ENCODE peak calls at places on chromosomes 6 and 20, in five cellular contexts. N, J, U, T and Q are unnamed samples. For H3K4me1 and H3K9me3, the result is how much of the 10 kb centered on the place peaks cover.

GRCh38 chr6:153150767-153151440 is 19.8 kb upstream of the RGS17 start:
- DNase-seq in J (no peak), T (no peak), N (no peak), U (no peak), Q (no peak)

GRCh38 chr6:25637946-25638345 is 14.1 kb upstream of the SCGN start:
- DNase-seq in T (peak), U (no peak), J (peak), N (no peak), Q (peak)

GRCh38 chr20:47358052-47358671 is 1.7 kb upstream of the ZMYND8 start:
- DNase-seq in U (no peak), J (no peak), N (no peak), T (no peak), Q (no peak)

GRCh38 chr6:70790483-70790882 is 122.8 kb downstream of the SMAP1 start:
- DNase-seq in N (no peak), U (no peak), J (no peak), T (no peak), Q (no peak)

GRCh38 chr20:25233016-25233772 is 14.7 kb upstream of the PYGB start:
- DNase-seq in N (no peak), J (no peak), T (no peak), U (no peak), Q (no peak)

GRCh38 chr6:116616757-116617093 is 446 bp downstream of the RSPH4A start:
- DNase-seq in N (no peak), U (no peak), T (no peak), J (peak), Q (peak)

GRCh38 chr6:69827491-69827890 is 30.7 kb upstream of the LMBRD1 start:
- DNase-seq in J (no peak), U (no peak), N (peak), T (no peak), Q (peak)

GRCh38 chr20:1273366-1273765 is 7.3 kb downstream of the SNPH start:
- DNase-seq in N (no peak), U (no peak), T (no peak), J (no peak), Q (no peak)

GRCh38 chr6:91029211-91029610 is 442.3 kb upstream of the MAP3K7 start:
- DNase-seq in U (no peak), J (no peak), N (no peak), T (no peak), Q (no peak)

GRCh38 chr20:46151936-46152335 is 33.8 kb downstream of the CD40 start:
- DNase-seq in N (no peak), J (peak), T (no peak), U (no peak), Q (peak)

GRCh38 chr20:42432931-42433330 is 756.8 kb downstream of the PTPRT start:
- DNase-seq in J (no peak), U (no peak), T (no peak), N (no peak), Q (no peak)

GRCh38 chr6:35590622-35591066 is 77.9 kb upstream of the TULP1 start:
- DNase-seq in T (no peak), U (no peak), J (no peak), N (no peak), Q (no peak)

GRCh38 chr6:71124340-71124739 is 164.3 kb upstream of the OGFRL1 start:
- DNase-seq in T (no peak), U (no peak), J (no peak), N (no peak), Q (no peak)

GRCh38 chr6:31834704-31835375 is 7.3 kb downstream of the HSPA1B start:
- DNase-seq in U (peak), N (no peak), T (no peak), J (no peak), Q (peak)

GRCh38 chr6:44286747-44287146 is 16.5 kb downstream of the TMEM151B start:
- DNase-seq in J (no peak), N (no peak), U (no peak), T (no peak), Q (no peak)

GRCh38 chr6:135869857-135870256 is 18.4 kb downstream of the PDE7B start:
- DNase-seq in J (no peak), T (no peak), U (no peak), N (no peak), Q (no peak)

GRCh38 chr20:47809561-47809960 is 24.3 kb upstream of the SULF2 start:
- DNase-seq in N (no peak), T (no peak), U (no peak), J (peak), Q (peak)

GRCh38 chr6:7787137-7787575 is 61.3 kb downstream of the BMP6 start:
- DNase-seq in U (no peak), T (no peak), J (no peak), N (peak), Q (peak)

GRCh38 chr6:165611294-165611693 is 51.7 kb downstream of the PDE10A start:
- DNase-seq in J (no peak), N (no peak), T (no peak), U (no peak), Q (no peak)

GRCh38 chr20:33163856-33164762 is 3.9 kb upstream of the BPIFA2 start:
- DNase-seq in T (no peak), J (peak), N (no peak), U (no peak), Q (no peak)

GRCh38 chr20:45181639-45182038 is 6.9 kb downstream of the PI3 start:
- DNase-seq in U (no peak), J (no peak), N (no peak), T (no peak), Q (no peak)

DNA sequence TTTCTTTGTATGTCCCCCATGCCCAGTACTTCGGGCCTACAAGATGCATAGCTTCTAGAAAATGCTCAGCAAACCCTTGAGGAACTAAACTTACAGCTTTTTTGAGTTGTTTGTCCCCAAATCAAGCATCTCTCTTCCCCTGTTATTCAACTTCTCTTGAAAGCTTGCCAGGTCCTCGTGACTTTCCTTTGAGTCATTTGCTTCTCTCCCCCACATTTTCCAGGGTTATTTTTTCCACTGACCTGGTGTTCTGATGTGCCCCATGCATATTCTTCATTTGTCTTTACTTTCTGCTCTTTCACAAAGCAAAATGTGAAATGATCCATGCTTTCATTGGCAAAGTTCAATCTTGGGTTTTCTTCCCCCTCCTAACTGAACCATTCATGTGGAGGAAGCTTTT is 204.8 kb downstream of the TFAP2A start:
- DNase-seq in N (no peak), T (no peak), J (no peak), U (no peak), Q (no peak)
- H2BK12ac ChIP-seq in N (no peak), T (no peak), J (no peak), U (no peak), Q (no peak)

GRCh38 chr6:111802720-111803119 is 70.5 kb downstream of the FYN start:
- DNase-seq in J (no peak), U (no peak), T (no peak), N (peak), Q (no peak)
- H3K4me1 ChIP-seq in J (under half), U (under half), T (under half), N (under half), Q (under half)

DNA sequence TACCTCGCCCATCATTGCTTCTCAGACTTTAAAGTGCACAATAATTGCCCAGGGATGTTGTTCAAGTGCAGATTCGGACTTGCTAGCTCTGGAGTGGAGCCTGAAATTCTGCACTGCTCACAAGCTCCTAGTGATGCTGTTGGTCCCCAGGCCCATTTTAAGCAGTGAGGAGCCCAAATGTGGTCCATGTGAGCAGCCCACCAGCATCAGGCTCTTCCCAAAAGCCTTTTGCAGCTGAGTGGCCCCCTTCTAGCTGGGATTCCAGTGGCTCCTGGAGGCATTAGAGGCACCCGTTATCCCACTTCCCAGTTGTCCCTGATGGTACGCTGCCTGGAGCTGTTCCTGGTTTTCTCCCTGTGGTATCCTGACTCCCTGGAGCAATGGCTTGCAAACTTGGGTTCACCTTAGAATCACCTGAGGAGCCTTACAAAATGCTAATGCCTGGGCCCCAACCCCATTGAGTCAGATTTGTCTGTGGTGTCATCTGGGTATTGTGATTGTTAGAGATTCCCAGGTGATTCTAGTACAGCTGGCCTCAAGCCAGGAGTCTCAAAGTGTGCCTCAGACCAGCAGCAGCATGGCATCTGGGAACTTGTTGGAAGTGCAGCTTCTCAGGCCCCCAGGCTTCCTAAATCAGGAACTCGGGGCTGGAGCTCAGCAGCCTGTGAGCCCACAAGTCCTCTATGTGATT is 186.9 kb upstream of the SLC24A3 start:
- DNase-seq in T (no peak), U (no peak), J (no peak), N (no peak), Q (no peak)
- H3K9me3 ChIP-seq in T (under half), U (under half), J (under half), N (under half), Q (under half)

GRCh38 chr6:157313531-157314467 is 9.5 kb downstream of the TMEM242 start:
- DNase-seq in J (no peak), N (no peak), T (no peak), U (no peak), Q (no peak)
- H2BK12ac ChIP-seq in J (no peak), N (no peak), T (no peak), U (no peak), Q (no peak)

DNA sequence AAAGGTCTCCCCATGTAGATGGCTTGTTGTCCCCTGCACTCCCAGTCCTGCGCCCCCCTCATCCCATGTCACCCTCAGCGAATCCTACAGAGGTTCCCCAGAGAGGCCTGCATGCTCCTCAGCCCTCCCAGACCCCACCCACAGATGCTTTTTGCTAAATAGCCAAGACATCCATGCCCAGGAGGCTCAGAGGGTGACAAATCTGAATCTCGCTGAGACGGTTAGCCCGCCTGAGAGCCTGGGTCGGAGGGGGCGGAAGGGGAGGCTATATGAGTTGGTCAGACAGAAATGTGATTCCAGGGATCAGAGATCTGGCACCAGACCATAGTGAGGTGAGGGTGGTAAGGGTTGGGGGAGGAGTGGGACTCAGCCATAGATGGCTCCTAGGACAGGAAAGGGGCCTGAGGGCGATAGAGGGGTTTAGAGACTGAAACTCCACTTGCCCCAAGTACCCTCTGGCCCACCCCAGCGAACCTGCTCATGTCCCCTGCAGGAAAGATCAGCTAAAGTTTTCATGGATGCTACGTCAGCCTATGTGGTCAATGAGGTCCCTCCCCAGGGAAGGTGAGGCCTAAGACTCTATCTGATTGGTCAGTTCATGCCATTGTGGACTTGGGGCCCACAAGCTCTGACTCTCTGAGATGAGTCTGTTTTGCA is 33.2 kb downstream of the TFEB start:
- DNase-seq in U (no peak), T (no peak), N (no peak), J (no peak), Q (no peak)
- H3K4me1 ChIP-seq in U (under half), T (under half), N (half or more), J (under half), Q (under half)

DNA sequence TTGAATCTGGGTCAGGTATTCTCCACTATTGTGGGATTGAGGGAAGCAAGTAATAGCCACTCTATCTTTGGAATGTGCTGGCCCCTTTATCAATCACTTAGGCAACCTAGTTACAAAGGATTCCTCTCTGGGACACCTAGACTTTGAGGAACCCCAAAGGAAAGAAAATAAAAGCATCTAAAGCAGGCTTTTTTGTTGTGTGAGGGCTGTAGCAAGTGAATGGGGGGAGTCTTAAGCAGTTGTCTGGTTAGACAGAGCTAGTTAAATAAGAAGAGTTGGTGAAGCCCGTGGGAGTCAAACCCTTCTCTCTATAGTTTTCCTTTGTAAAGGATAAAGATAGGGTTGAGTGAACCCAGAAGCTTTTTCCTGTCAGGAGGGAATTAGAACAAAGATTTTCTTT is 63.2 kb downstream of the HDGFL1 start:
- DNase-seq in T (no peak), J (no peak), U (peak), N (no peak), Q (no peak)
- H3K9me3 ChIP-seq in T (under half), J (under half), U (under half), N (under half), Q (under half)

GRCh38 chr6:81797594-81797993 is 45.1 kb upstream of the TENT5A start:
- DNase-seq in N (no peak), J (no peak), T (no peak), U (no peak), Q (no peak)
- H2BK12ac ChIP-seq in N (no peak), J (no peak), T (no peak), U (no peak), Q (no peak)

GRCh38 chr6:15386756-15387112 is 140.9 kb downstream of the JARID2 start:
- DNase-seq in T (no peak), J (no peak), N (no peak), U (no peak), Q (no peak)

GRCh38 chr6:15384901-15385300 is 139.0 kb downstream of the JARID2 start:
- DNase-seq in J (no peak), N (no peak), U (no peak), T (no peak), Q (no peak)

GRCh38 chr6:15387118-15387517 is 141.2 kb downstream of the JARID2 start:
- DNase-seq in J (no peak), T (no peak), N (no peak), U (no peak), Q (no peak)

GRCh38 chr6:15385521-15385920 is 139.7 kb downstream of the JARID2 start:
- DNase-seq in J (no peak), N (no peak), T (no peak), U (no peak), Q (no peak)

DNA sequence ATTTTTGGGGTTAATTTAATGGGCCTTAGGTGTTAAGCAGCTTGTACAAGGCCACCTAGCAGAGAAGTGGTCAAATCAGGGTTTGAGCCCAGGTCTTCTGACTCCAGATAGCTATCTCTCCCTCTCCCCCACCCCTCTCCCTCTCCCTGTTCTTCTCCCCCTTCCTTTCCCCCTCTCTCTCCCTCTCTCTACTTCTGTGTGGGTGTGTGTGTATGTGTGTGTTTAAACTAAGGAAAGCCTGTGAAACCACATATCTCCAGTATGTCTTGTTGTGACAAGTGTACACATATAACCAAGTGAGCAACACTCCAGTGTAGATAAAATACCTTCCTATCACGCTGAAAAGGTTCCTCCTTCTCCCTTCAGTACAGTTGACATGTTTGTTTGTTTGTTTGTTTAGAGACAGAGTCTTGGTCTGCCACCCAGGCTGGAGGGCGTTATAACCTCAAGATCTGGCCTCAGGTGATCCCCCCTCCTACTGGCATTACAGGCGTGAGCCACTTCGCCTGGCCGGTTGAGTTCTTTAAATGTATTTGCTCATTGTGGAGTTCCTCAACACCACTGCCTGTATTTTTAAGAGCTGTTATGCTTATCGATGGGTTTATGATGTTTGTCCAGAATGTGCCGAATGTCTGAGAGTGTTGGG is 140.4 kb downstream of the JARID2 start:
- DNase-seq in U (no peak), J (no peak), N (no peak), T (no peak), Q (no peak)
- H3K4me1 ChIP-seq in U (under half), J (under half), N (under half), T (half or more), Q (under half)

DNA sequence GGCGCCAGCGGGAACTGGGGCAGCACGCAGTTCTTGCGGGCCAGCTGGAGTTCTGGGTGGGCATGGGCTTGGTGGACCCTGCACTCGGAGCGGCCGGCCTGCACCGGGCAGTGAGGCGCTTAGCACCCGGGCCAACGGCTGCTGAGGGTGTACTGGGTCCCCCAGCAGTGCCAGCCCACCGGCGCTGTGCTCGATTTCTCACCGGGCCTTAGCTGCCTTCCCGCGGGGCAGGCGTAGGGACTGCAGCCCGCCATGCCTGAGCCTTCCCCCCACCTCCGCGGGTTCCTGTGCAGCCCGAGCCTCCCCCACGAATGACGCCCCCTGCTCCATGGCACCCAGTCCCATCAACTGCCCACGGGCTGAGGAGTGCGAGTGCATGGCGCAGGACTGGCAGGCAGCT is 168.8 kb downstream of the CD24 start:
- DNase-seq in N (no peak), J (no peak), U (no peak), T (no peak), Q (no peak)
- H3K9me3 ChIP-seq in N (under half), J (under half), U (under half), T (under half), Q (under half)

GRCh38 chr6:3808189-3808588 is 41.0 kb upstream of the FAM50B start:
- DNase-seq in U (no peak), N (no peak), J (no peak), T (no peak), Q (peak)

GRCh38 chr6:3811191-3811590 is 38.0 kb upstream of the FAM50B start:
- DNase-seq in N (no peak), T (no peak), U (no peak), J (no peak), Q (no peak)

GRCh38 chr6:3808759-3809514 is 40.2 kb upstream of the FAM50B start:
- DNase-seq in T (no peak), U (no peak), N (peak), J (no peak), Q (peak)

GRCh38 chr6:3809515-3809891 is 39.7 kb upstream of the FAM50B start:
- DNase-seq in T (no peak), N (no peak), J (no peak), U (no peak), Q (no peak)

DNA sequence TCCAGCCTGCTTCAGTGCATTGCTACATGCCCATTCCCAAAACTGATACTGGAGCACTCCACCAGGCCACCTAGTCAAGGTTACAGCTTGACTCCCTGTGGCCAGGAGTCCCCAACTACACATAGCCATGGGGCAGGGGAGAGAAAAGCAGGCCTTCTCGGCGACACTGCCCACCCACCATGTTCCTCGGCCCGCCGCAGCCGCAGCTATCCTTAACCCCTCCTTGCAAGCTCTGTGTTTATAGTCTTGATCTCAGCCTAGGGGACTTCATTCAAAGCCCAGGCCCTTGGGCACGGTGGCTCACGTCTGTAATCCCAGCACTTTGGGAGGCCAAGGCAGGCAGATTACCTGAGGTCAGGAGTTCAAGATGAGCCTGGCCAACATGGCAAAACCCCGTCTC is 39.2 kb upstream of the FAM50B start:
- DNase-seq in T (no peak), N (no peak), U (no peak), J (no peak), Q (no peak)
- H2BK12ac ChIP-seq in T (no peak), N (peak), U (peak), J (no peak), Q (peak)